ENCODE peak calls at places on chromosomes 13 and 19, in five cellular contexts. A, K, P, T and X are unnamed samples.

GRCh38 chr19:13993554-13994308 is 12.4 kb downstream of the RFX1 start:
- ATAC-seq in T (peak), K (no peak), A (no peak), P (no peak), X (no peak)

GRCh38 chr13:50766043-50766442 is 77.4 kb downstream of the DLEU7 start:
- ATAC-seq in T (no peak), P (no peak), K (no peak), A (no peak), X (no peak)

GRCh38 chr19:16252459-16253205 is 54.9 kb downstream of the AP1M1 start:
- ATAC-seq in K (no peak), P (no peak), A (peak), T (no peak), X (peak)

GRCh38 chr19:42571136-42571535 is 23.6 kb downstream of the CEACAM8 start:
- ATAC-seq in T (no peak), A (no peak), K (no peak), P (no peak), X (no peak)

GRCh38 chr19:45443462-45444317 is 20.0 kb upstream of the ERCC1 start:
- ATAC-seq in A (peak), T (no peak), P (peak), K (peak), X (peak)

GRCh38 chr19:32380269-32380668 is 25.3 kb upstream of the DPY19L3 start:
- ATAC-seq in A (no peak), T (no peak), K (no peak), P (no peak), X (no peak)

GRCh38 chr13:103282571-103283450 is 216.6 kb upstream of the SLC10A2 start:
- ATAC-seq in P (no peak), K (no peak), T (no peak), A (no peak), X (no peak)

GRCh38 chr19:1259873-1260748 is 9.0 kb upstream of the CIRBP start:
- ATAC-seq in A (peak), P (peak), K (no peak), T (peak), X (no peak)

GRCh38 chr13:77042566-77043177 is 15.7 kb upstream of the FBXL3 start:
- ATAC-seq in K (no peak), A (no peak), P (no peak), T (no peak), X (no peak)

GRCh38 chr19:39145180-39145953 is 19.8 kb downstream of the PAK4 start:
- ATAC-seq in K (no peak), T (no peak), A (peak), P (peak), X (peak)

GRCh38 chr19:1956143-1956537 is 15.2 kb downstream of the CSNK1G2 start:
- ATAC-seq in P (no peak), K (no peak), A (no peak), T (no peak), X (no peak)

GRCh38 chr19:36101550-36102327 is 9.2 kb upstream of the OVOL3 start:
- ATAC-seq in K (peak), P (peak), A (no peak), T (no peak), X (no peak)

GRCh38 chr19:883661-884211 is 9.3 kb downstream of the MED16 start:
- ATAC-seq in P (no peak), T (no peak), K (no peak), A (no peak), X (no peak)

GRCh38 chr13:27659466-27659865 is 37.8 kb downstream of the POLR1D start:
- ATAC-seq in P (no peak), K (no peak), A (no peak), T (no peak), X (no peak)

GRCh38 chr19:40799558-40800338 is 757 bp downstream of the EGLN2 start:
- ATAC-seq in T (no peak), A (peak), K (no peak), P (peak), X (no peak)

GRCh38 chr19:35141627-35142401 is 1.2 kb upstream of the FXYD7 start:
- ATAC-seq in P (no peak), K (no peak), A (no peak), T (peak), X (no peak)

GRCh38 chr13:104976964-104977363 is 1558.5 kb downstream of the EFNB2 start:
- ATAC-seq in P (no peak), K (no peak), A (no peak), T (no peak), X (no peak)

GRCh38 chr13:109494955-109495354 is 291.4 kb downstream of the IRS2 start:
- ATAC-seq in K (no peak), A (no peak), P (no peak), T (no peak), X (no peak)

GRCh38 chr13:77431449-77431848 is 104.1 kb upstream of the SCEL start:
- ATAC-seq in T (no peak), P (no peak), K (no peak), A (no peak), X (no peak)

GRCh38 chr13:30789360-30789862 is 54.1 kb downstream of the ALOX5AP start:
- ATAC-seq in P (no peak), K (no peak), T (no peak), A (no peak), X (no peak)

GRCh38 chr19:51366999-51367564 is 894 bp upstream of the ETFB start:
- ATAC-seq in P (peak), T (peak), K (peak), A (no peak), X (no peak)

GRCh38 chr13:113027566-113027965 is 58.6 kb downstream of the MCF2L start:
- ATAC-seq in T (no peak), K (no peak), A (no peak), P (no peak), X (no peak)

GRCh38 chr13:48116808-48117207 is 21.9 kb upstream of the MED4 start:
- ATAC-seq in T (no peak), P (no peak), A (no peak), K (no peak), X (no peak)

GRCh38 chr19:6362024-6362344 is 653 bp downstream of the CLPP start:
- ATAC-seq in T (no peak), P (no peak), A (no peak), K (no peak), X (peak)

GRCh38 chr13:87356314-87356713 is 314.9 kb upstream of the SLITRK5 start:
- ATAC-seq in A (no peak), K (no peak), T (no peak), P (no peak), X (no peak)

GRCh38 chr19:34556500-34556899 is 74.9 kb downstream of the WTIP start:
- ATAC-seq in A (peak), P (no peak), T (no peak), K (no peak), X (no peak)

GRCh38 chr19:16180611-16181010 is 4.6 kb upstream of the FAM32A start:
- ATAC-seq in K (no peak), P (no peak), T (no peak), A (no peak), X (no peak)

GRCh38 chr13:98447881-98448641 is 128.8 kb downstream of the STK24 start:
- ATAC-seq in A (no peak), P (no peak), K (no peak), T (no peak), X (no peak)